ENCODE peak calls at places on chromosomes 12 and 14, in ten cellular contexts. Z is stromal cell of bone marrow; M is stimulated activated naive CD8-positive, alpha-beta T cell treated with anti-CD3 and anti-CD28 coated beads, Interleukin-15, Interleukin-2, amounts not matched to agents 100 U/mL and 50 U/mL, for 24 hours; A is fibroblast of mammary gland; Q is prostate gland; O is CD8-positive, alpha-beta memory T cell; U is Daoy; K is COR-L47; I is activated T-cell treated with anti-CD3 and anti-CD28 coated beads, Interleukin-2, amount 50 U/mL, for 48 hours; G is stimulated activated CD4-positive, alpha-beta T cell treated with anti-CD3 and anti-CD28 coated beads, Interleukin-2, amount 100 ng/mL, for 48 hours. S is an unnamed sample.
A peak's percentile ranks its signal among the peaks of the same experiment; 100 is the strongest.

GRCh38 chr14:85532981-85533820 is 3.3 kb downstream of the FLRT2 start:
- DNase-seq in Q (peak; percentile 25), Z (peak; percentile 83), U (peak; percentile 55), K (peak; percentile 55), G (no peak), I (no peak), O (no peak), A (peak; percentile 91), M (peak; percentile 3), S (no peak)

GRCh38 chr14:59678352-59678751 is 101.7 kb upstream of the CCDC175 start:
- DNase-seq in Q (no peak), Z (no peak), O (no peak), U (no peak), A (no peak), K (no peak), I (no peak), M (no peak), G (no peak), S (no peak)

GRCh38 chr12:115474525-115475353 is 790.8 kb upstream of the TBX3 start:
- DNase-seq in K (no peak), M (no peak), G (no peak), I (no peak), A (no peak), Q (no peak), U (no peak), O (no peak), Z (no peak), S (no peak)

GRCh38 chr14:99479903-99480855 is 480 bp downstream of the SETD3 start:
- DNase-seq in M (peak; percentile 62), U (peak; percentile 70), Q (peak; percentile 22), O (peak; percentile 57), K (peak; percentile 43), I (peak; percentile 55), Z (peak; percentile 26), A (peak; percentile 67), G (peak; percentile 12), S (peak; percentile 30)

GRCh38 chr12:12985817-12986408 is 14.2 kb downstream of the HEBP1 start:
- DNase-seq in Q (no peak), I (peak; percentile 34), A (peak; percentile 40), K (no peak), U (peak; percentile 39), M (no peak), G (peak; percentile 5), Z (no peak), O (no peak), S (no peak)

GRCh38 chr14:61460853-61461611 is 139.7 kb downstream of the PRKCH start:
- DNase-seq in U (no peak), A (peak; percentile 52), G (no peak), M (peak; percentile 61), Z (no peak), K (peak; percentile 5), Q (no peak), O (peak; percentile 75), I (peak; percentile 52), S (no peak)

GRCh38 chr12:94762259-94762942 is 112.0 kb upstream of the TMCC3 start:
- DNase-seq in I (no peak), Z (no peak), U (no peak), A (no peak), G (no peak), O (no peak), M (no peak), Q (no peak), K (no peak), S (no peak)

GRCh38 chr14:105878554-105878953 is 352.2 kb downstream of the TMEM121 start:
- DNase-seq in I (no peak), K (no peak), O (peak; percentile 31), U (no peak), A (no peak), G (no peak), M (no peak), Z (no peak), Q (no peak), S (no peak)

GRCh38 chr14:74927225-74927624 is 4.2 kb upstream of the RPS6KL1 start:
- DNase-seq in U (no peak), Q (no peak), A (no peak), Z (no peak), K (no peak), O (no peak), I (no peak), M (no peak), G (no peak), S (no peak)

GRCh38 chr12:54225666-54226065 is 36.9 kb upstream of the SMUG1 start:
- DNase-seq in G (no peak), I (no peak), M (no peak), O (no peak), K (no peak), U (no peak), A (peak; percentile 28), Q (no peak), Z (no peak), S (no peak)

GRCh38 chr14:92560106-92560865 is 46.7 kb downstream of the RIN3 start:
- DNase-seq in K (no peak), A (no peak), G (no peak), M (peak; percentile 46), Q (no peak), I (no peak), U (peak; percentile 34), Z (no peak), O (no peak), S (no peak)

GRCh38 chr14:68820536-68820935 is 27.7 kb upstream of the ZFP36L1 start:
- DNase-seq in G (no peak), I (no peak), Q (no peak), A (no peak), U (no peak), M (no peak), O (no peak), Z (no peak), K (no peak), S (peak; percentile 52)

GRCh38 chr12:118964988-118965387 is 16.4 kb upstream of the SRRM4 start:
- DNase-seq in U (no peak), O (no peak), Z (no peak), A (no peak), G (no peak), K (no peak), Q (no peak), M (no peak), I (no peak), S (no peak)

GRCh38 chr12:29655861-29656260 is 127.9 kb downstream of the TMTC1 start:
- DNase-seq in K (no peak), G (no peak), Z (no peak), A (peak; percentile 38), U (no peak), Q (no peak), O (no peak), M (no peak), I (no peak), S (no peak)

GRCh38 chr14:72450473-72451044 is 443.3 kb downstream of the DPF3 start:
- DNase-seq in Z (no peak), M (no peak), A (no peak), I (no peak), O (no peak), G (no peak), U (no peak), Q (no peak), K (no peak), S (no peak)

GRCh38 chr14:75458305-75458704 is 30.5 kb downstream of the JDP2 start:
- DNase-seq in U (no peak), Q (no peak), K (no peak), A (no peak), G (no peak), M (no peak), Z (no peak), I (no peak), O (no peak), S (no peak)

GRCh38 chr14:36268957-36269734 is 51.3 kb downstream of the MBIP start:
- DNase-seq in G (no peak), M (no peak), Z (no peak), I (no peak), O (no peak), Q (no peak), A (no peak), K (no peak), U (peak; percentile 35), S (no peak)

GRCh38 chr12:102323799-102324198 is 126.2 kb upstream of the PMCH start:
- DNase-seq in Z (no peak), K (no peak), U (no peak), I (no peak), G (no peak), A (no peak), O (no peak), Q (no peak), M (no peak), S (no peak)

GRCh38 chr12:111792155-111792876 is 25.6 kb downstream of the ALDH2 start:
- DNase-seq in U (peak; percentile 77), O (no peak), G (no peak), Q (no peak), A (peak; percentile 77), I (no peak), K (no peak), Z (peak; percentile 9), M (no peak), S (no peak)

GRCh38 chr12:28248555-28249127 is 58.4 kb downstream of the CCDC91 start:
- DNase-seq in M (no peak), Z (no peak), G (no peak), Q (no peak), K (no peak), U (no peak), A (no peak), O (no peak), I (no peak), S (no peak)

GRCh38 chr12:84554199-84554723 is 358.3 kb downstream of the SLC6A15 start:
- DNase-seq in A (no peak), Z (no peak), U (no peak), G (no peak), O (no peak), K (no peak), Q (no peak), I (no peak), M (no peak), S (no peak)

GRCh38 chr14:20516921-20517320 is 11.6 kb downstream of the RNASE10 start:
- DNase-seq in I (no peak), Z (peak; percentile 59), M (no peak), Q (no peak), G (no peak), O (no peak), K (no peak), A (peak; percentile 89), U (peak; percentile 63), S (no peak)

GRCh38 chr12:110531741-110532333 is 29.7 kb downstream of the RAD9B start:
- DNase-seq in U (peak; percentile 38), Q (no peak), M (no peak), I (no peak), O (no peak), A (peak; percentile 82), Z (peak; percentile 47), G (no peak), K (no peak), S (no peak)

GRCh38 chr12:45304514-45305178 is 88.8 kb downstream of the ANO6 start:
- DNase-seq in G (no peak), Z (no peak), M (no peak), Q (no peak), K (no peak), O (no peak), A (no peak), U (no peak), I (no peak), S (no peak)

GRCh38 chr14:65403231-65403630 is 9.3 kb upstream of the FUT8 start:
- DNase-seq in M (no peak), A (peak; percentile 87), O (no peak), Q (no peak), K (no peak), U (no peak), G (no peak), I (no peak), Z (peak; percentile 85), S (no peak)

GRCh38 chr14:68975667-68976066 is 3.4 kb downstream of the ACTN1 start:
- DNase-seq in G (no peak), Z (no peak), U (peak; percentile 69), A (peak; percentile 81), M (no peak), I (no peak), K (no peak), O (no peak), Q (peak; percentile 30), S (no peak)

GRCh38 chr12:69392146-69392928 is 32.8 kb downstream of the YEATS4 start:
- DNase-seq in G (no peak), U (no peak), Z (no peak), A (no peak), O (no peak), Q (no peak), I (no peak), K (no peak), M (no peak), S (no peak)

GRCh38 chr14:101813171-101813759 is 51.8 kb downstream of the PPP2R5C start:
- DNase-seq in G (no peak), A (peak; percentile 33), U (no peak), K (no peak), Q (no peak), I (no peak), M (no peak), Z (no peak), O (no peak), S (no peak)